ENCODE peak calls at places on chromosomes 13 and 19, in seven cellular contexts. V is activated naive CD8-positive, alpha-beta T cell treated with anti-CD3 and anti-CD28 coated beads for 36 hours; P is NCI-H1105; A is C1 segment of cervical spinal cord; K is activated T-helper 1 cell treated with Interleukin-2 at 50 U/mL for 16 hours; Q is T-helper 22 cell; R is fibroblast of gingiva. J is an unnamed sample.

GRCh38 chr19:17441241-17442135 is 7.0 kb downstream of the TMEM221 start:
- DNase-seq in Q (no peak), K (no peak), R (no peak), V (peak), P (peak), A (no peak), J (no peak)

GRCh38 chr19:38664503-38665211 is 17.2 kb downstream of the ACTN4 start:
- DNase-seq in K (no peak), V (no peak), A (no peak), P (no peak), Q (no peak), R (no peak), J (no peak)

GRCh38 chr19:41871573-41872383 is 5.3 kb upstream of the CD79A start:
- DNase-seq in A (peak), V (peak), K (peak), Q (peak), P (no peak), R (no peak), J (peak)

GRCh38 chr13:37409756-37410155 is 188.8 kb downstream of the POSTN start:
- DNase-seq in Q (no peak), R (no peak), K (no peak), P (no peak), V (no peak), A (no peak), J (no peak)

GRCh38 chr13:96850538-96850937 is 143.7 kb downstream of the OXGR1 start:
- DNase-seq in K (no peak), P (no peak), V (no peak), R (no peak), Q (no peak), A (no peak), J (no peak)

GRCh38 chr13:91302070-91302469 is 45.4 kb upstream of the MIR17HG start:
- DNase-seq in R (no peak), P (no peak), V (no peak), Q (no peak), A (no peak), K (no peak), J (no peak)

GRCh38 chr19:42122691-42123607 is 9.3 kb downstream of the POU2F2 start:
- DNase-seq in Q (no peak), K (no peak), A (no peak), R (no peak), P (no peak), V (peak), J (no peak)

GRCh38 chr19:2315818-2316353 is 7.9 kb upstream of the LINGO3 start:
- DNase-seq in K (no peak), R (peak), V (no peak), P (no peak), Q (no peak), A (peak), J (no peak)

GRCh38 chr13:20190481-20191310 is 2.0 kb downstream of the GJB2 start:
- DNase-seq in V (no peak), P (no peak), Q (no peak), K (no peak), R (no peak), A (no peak), J (no peak)

GRCh38 chr13:111152836-111153235 is 37.7 kb downstream of the ARHGEF7 start:
- DNase-seq in A (no peak), Q (no peak), V (no peak), K (no peak), R (no peak), P (no peak), J (no peak)

J was measured in effector memory CD4-positive, alpha-beta T cell.